ENCODE peak calls at places on chromosomes 4 and X, in seven cellular contexts. U, L, S, R, J, K and Q are unnamed samples. For H3K27me3, the result is how much of the 10 kb centered on the place peaks cover.

GRCh38 chrX:73577368-73577767 is 14.4 kb downstream of the CHIC1 start:
- DNase-seq in L (peak), U (no peak), S (no peak), R (no peak), K (no peak), J (peak), Q (no peak)

GRCh38 chrX:134836497-134836968 is 154.3 kb upstream of the SMIM10 start:
- DNase-seq in L (no peak), R (no peak), K (peak), S (no peak), J (no peak), U (no peak), Q (no peak)

GRCh38 chr4:40693946-40694345 is 55.8 kb upstream of the NSUN7 start:
- DNase-seq in K (no peak), J (no peak), U (no peak), S (no peak), L (no peak), R (no peak), Q (no peak)

GRCh38 chrX:132207996-132208395 is 11.3 kb downstream of the RAP2C start:
- DNase-seq in L (no peak), J (no peak), S (no peak), R (no peak), U (no peak), K (no peak), Q (no peak)

GRCh38 chr4:52014903-52015302 is 5.3 kb downstream of the LRRC66 start:
- DNase-seq in U (no peak), L (no peak), R (no peak), S (no peak), J (no peak), K (no peak), Q (no peak)

GRCh38 chrX:10415704-10416001 is 204.7 kb downstream of the MID1 start:
- DNase-seq in K (no peak), J (no peak), L (no peak), S (no peak), U (no peak), R (no peak), Q (no peak)

GRCh38 chrX:41033299-41033698 is 51.9 kb upstream of the USP9X start:
- DNase-seq in S (no peak), U (no peak), L (no peak), K (no peak), R (no peak), J (no peak), Q (no peak)

GRCh38 chr4:26879805-26880204 is 19.2 kb downstream of the STIM2 start:
- DNase-seq in S (no peak), L (no peak), J (no peak), R (no peak), U (no peak), K (no peak), Q (no peak)

GRCh38 chr4:41619161-41619560 is 81.2 kb downstream of the LIMCH1 start:
- DNase-seq in L (no peak), R (no peak), J (no peak), U (no peak), S (no peak), K (no peak), Q (no peak)

GRCh38 chr4:74072739-74073138 is 26.3 kb downstream of the CXCL2 start:
- DNase-seq in U (no peak), L (no peak), S (no peak), R (no peak), K (no peak), J (no peak), Q (no peak)

GRCh38 chr4:20383283-20383682 is 131.6 kb downstream of the SLIT2 start:
- DNase-seq in S (no peak), L (no peak), J (no peak), R (no peak), U (no peak), K (no peak), Q (no peak)

GRCh38 chr4:184961693-184962092 is 56.6 kb upstream of the HELT start:
- DNase-seq in R (no peak), J (no peak), S (peak), U (peak), L (peak), K (no peak), Q (no peak)

GRCh38 chrX:2561461-2561860 is 60.7 kb upstream of the DHRSX start:
- DNase-seq in J (no peak), K (no peak), U (no peak), S (no peak), R (no peak), L (no peak), Q (no peak)

GRCh38 chr4:56658410-56659003 is 22.6 kb downstream of the HOPX start:
- DNase-seq in K (no peak), S (no peak), R (no peak), U (no peak), J (no peak), L (no peak), Q (no peak)

GRCh38 chr4:161457311-161457710 is 706.5 kb downstream of the FSTL5 start:
- DNase-seq in S (no peak), U (no peak), L (no peak), R (no peak), J (no peak), K (no peak), Q (no peak)

GRCh38 chrX:11665144-11666040 is at the start of gene ARHGAP6:
- DNase-seq in L (peak), R (peak), K (no peak), S (peak), J (no peak), U (peak), Q (peak)

GRCh38 chrX:21940356-21940829 is at the start of gene SMS:
- DNase-seq in K (no peak), J (peak), S (peak), R (peak), U (peak), L (peak), Q (peak)

GRCh38 chr4:88008133-88008621 is 742 bp downstream of the PKD2 start:
- DNase-seq in L (peak), U (peak), K (no peak), R (no peak), J (peak), S (peak), Q (peak)

GRCh38 chrX:152941328-152942111 is 43.7 kb downstream of the ZNF185 start:
- DNase-seq in S (peak), L (peak), K (peak), R (peak), U (peak), J (peak), Q (peak)
- TF ChIP-seq POLR2A in S (no peak), L (peak), K (no peak), R (no peak), U (no peak), J (peak), Q (no peak)

GRCh38 chr4:152011469-152011868 is 250.7 kb upstream of the GATB start:
- DNase-seq in S (no peak), U (no peak), J (no peak), L (no peak), R (no peak), K (no peak), Q (no peak)

GRCh38 chr4:152004801-152005200 is 244.0 kb upstream of the GATB start:
- DNase-seq in U (no peak), R (no peak), S (no peak), L (no peak), J (no peak), K (no peak), Q (no peak)

GRCh38 chr4:152010680-152011079 is 249.9 kb upstream of the GATB start:
- DNase-seq in U (no peak), L (no peak), J (no peak), S (no peak), R (no peak), K (no peak), Q (no peak)

GRCh38 chr4:152009046-152009445 is 248.2 kb upstream of the GATB start:
- DNase-seq in R (no peak), K (no peak), U (no peak), J (no peak), L (no peak), S (no peak), Q (no peak)

GRCh38 chr4:152007108-152007507 is 246.3 kb upstream of the GATB start:
- DNase-seq in K (no peak), S (no peak), J (no peak), U (no peak), L (no peak), R (no peak), Q (no peak)
- H3K27me3 ChIP-seq in K (under half), S (under half), J (under half), U (under half), L (under half), R (under half), Q (under half)

GRCh38 chr4:139301143-139301820 is at the start of gene NAA15:
- DNase-seq in U (peak), R (peak), K (peak), S (peak), J (peak), L (peak), Q (peak)

GRCh38 chr4:139300431-139301142 is 718 bp upstream of the NAA15 start:
- DNase-seq in U (no peak), S (peak), R (no peak), L (peak), K (no peak), J (peak), Q (no peak)

GRCh38 chr4:139304920-139305319 is 2.6 kb upstream of the NDUFC1 start:
- DNase-seq in J (no peak), S (no peak), R (no peak), U (no peak), L (no peak), K (no peak), Q (no peak)

GRCh38 chr4:139299536-139299935 is 1.8 kb upstream of the NAA15 start:
- DNase-seq in U (no peak), R (no peak), J (no peak), S (no peak), K (no peak), L (no peak), Q (no peak)

DNA sequence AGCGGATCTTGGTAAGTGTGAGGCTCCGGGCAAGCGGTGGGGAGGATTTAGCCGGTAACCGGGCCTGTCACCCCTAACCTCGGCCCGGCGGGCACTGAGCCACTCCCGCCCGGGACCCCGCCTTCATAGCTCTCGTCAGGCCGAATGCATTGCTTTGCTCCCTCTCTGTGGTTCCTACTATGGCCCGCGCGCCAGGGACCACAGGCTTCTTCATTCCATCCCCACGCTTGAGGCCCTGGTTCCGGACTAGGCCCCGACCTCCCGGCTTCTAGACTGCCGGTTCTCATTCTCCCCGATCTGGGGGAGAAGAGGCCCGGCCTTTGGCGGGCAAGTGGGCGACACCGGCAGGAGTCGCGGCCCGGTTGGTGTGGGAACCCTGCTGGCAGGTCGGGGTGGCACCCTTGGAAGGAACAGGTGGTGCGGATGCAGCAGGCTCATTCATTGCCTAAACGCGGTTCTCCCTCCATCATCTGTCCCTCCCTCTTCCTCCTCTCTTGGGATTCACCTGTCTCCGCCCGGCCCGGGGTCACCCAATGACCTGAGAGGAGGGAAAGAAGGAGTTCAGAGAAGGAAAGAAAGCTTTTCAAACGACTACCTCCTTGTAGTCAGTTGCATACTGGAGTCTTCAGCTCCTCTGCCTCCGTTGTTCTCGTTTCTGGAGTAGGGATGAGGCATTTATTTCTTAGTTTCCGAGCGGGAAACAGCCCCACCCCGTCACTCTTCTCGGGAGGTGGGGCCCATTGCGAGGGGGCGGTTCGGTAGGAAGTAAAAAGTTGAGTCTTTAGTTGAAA is at the start of gene NDUFC1:
- DNase-seq in U (peak), S (peak), R (no peak), L (peak), J (peak), K (no peak), Q (peak)
- TF ChIP-seq POLR2A in U (peak), S (peak), R (no peak), L (peak), J (no peak), K (peak), Q (no peak)

DNA sequence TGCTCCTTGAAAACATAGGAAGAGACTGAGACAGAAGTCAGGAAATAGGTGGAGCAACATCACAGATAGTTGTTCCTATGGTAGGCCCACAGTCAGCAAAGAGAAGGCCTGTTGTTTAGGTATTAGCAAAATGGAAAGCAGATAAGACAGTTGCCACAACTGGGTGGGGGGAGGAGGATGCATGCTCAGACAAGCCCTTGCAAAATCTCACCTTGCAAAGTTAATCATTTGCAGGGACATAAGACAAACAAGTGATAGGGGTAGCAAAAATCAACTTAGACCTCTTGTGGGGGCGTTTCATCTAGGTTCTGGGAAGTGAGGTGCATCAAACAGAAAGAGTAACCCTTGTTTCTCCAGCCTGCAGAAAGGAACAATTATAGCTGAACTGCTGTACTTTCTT is 30.7 kb downstream of the SERPINA7 start:
- DNase-seq in K (no peak), R (no peak), J (no peak), S (no peak), L (no peak), U (no peak), Q (no peak)
- H3K27me3 ChIP-seq in K (under half), R (under half), J (under half), S (under half), L (under half), U (under half), Q (under half)

GRCh38 chrX:150483576-150483975 is 84.8 kb upstream of the MTM1 start:
- DNase-seq in L (no peak), J (no peak), S (no peak), U (no peak), K (no peak), R (no peak), Q (no peak)
- TF ChIP-seq POLR2A in L (no peak), J (no peak), S (no peak), U (no peak), K (no peak), R (no peak), Q (no peak)

DNA sequence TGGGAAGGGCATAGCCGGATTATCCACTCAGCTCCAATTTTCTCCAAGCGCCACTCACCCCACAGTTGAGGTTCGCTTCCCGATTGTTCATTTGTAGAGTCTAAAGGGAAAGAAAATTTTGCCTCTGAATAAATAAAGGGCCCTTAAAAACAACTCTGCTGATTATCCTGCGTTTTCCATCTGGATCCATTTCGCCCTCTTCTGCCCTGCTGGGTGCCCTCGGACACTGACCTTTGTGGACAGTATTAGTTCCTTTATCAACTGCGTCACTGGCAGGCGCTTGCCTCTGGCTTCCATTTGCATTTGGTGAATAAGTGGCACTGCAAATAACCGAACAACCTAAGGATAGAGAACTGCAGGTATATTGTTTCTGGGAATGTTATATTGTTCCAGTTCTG is 10.1 kb downstream of the GSX2 start:
- DNase-seq in U (no peak), S (no peak), L (no peak), K (no peak), R (no peak), J (no peak), Q (no peak)
- H3K27me3 ChIP-seq in U (under half), S (half or more), L (under half), K (under half), R (half or more), J (under half), Q (under half)

GRCh38 chrX:39629001-39629400 is 468.8 kb downstream of the BCOR start:
- DNase-seq in J (no peak), L (no peak), K (no peak), S (no peak), U (no peak), R (no peak), Q (no peak)
- TF ChIP-seq POLR2A in J (no peak), L (no peak), K (no peak), S (no peak), U (no peak), R (no peak), Q (no peak)

DNA sequence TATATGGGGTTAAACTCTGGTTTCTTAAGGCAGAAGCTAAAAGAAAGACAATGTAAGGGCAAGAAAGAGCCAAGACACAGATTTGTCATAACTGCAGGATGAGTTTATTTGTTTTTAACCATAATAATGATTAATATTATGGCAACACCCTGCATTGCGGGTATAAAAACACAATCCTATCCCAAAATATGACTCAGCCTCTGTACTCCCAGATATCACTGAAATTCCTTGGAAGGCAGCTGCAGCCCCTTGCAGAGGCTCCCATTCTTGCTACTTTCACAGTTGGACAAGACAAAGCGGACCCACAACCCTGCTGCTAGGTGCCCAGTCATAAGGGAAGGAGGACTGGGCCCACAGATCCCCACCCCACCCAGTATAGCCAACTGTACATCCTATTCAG is 20.4 kb upstream of the FGF16 start:
- DNase-seq in U (no peak), S (no peak), K (no peak), L (no peak), R (no peak), J (no peak), Q (no peak)
- H3K27me3 ChIP-seq in U (under half), S (under half), K (under half), L (under half), R (under half), J (under half), Q (under half)